ENCODE peak calls at places on chromosomes 6 and 20, in nine cellular contexts. D is activated T-cell treated with anti-CD3 and anti-CD28 coated beads for 1 hour; X is stimulated activated CD8-positive, alpha-beta memory T cell treated with anti-CD3 and anti-CD28 coated beads, Interleukin-2, amount 100 ng/mL, for 1 hour; T is hypothalamus; B is GF-D8; P is H9; V is stimulated activated CD4-positive, alpha-beta T cell treated with anti-CD3 and anti-CD28 coated beads, Interleukin-4, amount 100 ng/mL, for 48 hours; R is heart left ventricle; Q is glomerular endothelial cell. Y is an unnamed sample.

GRCh38 chr6:113182370-113183141 is 674.6 kb upstream of the MARCKS start:
- DNase-seq in D (no peak), X (no peak), T (no peak), B (no peak), P (no peak), V (no peak), R (no peak), Q (peak; percentile 63), Y (no peak)

GRCh38 chr20:35145141-35145564 is 2.0 kb downstream of the EDEM2 start:
- DNase-seq in D (no peak), X (no peak), T (no peak), B (no peak), P (no peak), V (peak; percentile 4), R (no peak), Q (no peak), Y (no peak)

GRCh38 chr6:127737009-127737486 is 160.1 kb downstream of the C6orf58 start:
- DNase-seq in D (peak; percentile 3), X (peak; percentile 4), T (no peak), B (peak; percentile 2), P (no peak), V (no peak), R (no peak), Q (peak; percentile 61), Y (no peak)

GRCh38 chr20:63283397-63284082 is 9.4 kb upstream of the COL20A1 start:
- DNase-seq in D (no peak), X (no peak), T (no peak), B (peak; percentile 71), P (no peak), V (no peak), R (no peak), Q (no peak), Y (no peak)

GRCh38 chr20:50346372-50347347 is 156.0 kb downstream of the CEBPB start:
- DNase-seq in D (no peak), X (no peak), T (no peak), B (peak; percentile 46), P (no peak), V (no peak), R (peak; percentile 89), Q (no peak), Y (no peak)

GRCh38 chr6:104484191-104484590 is 375.5 kb downstream of the HACE1 start:
- DNase-seq in D (no peak), X (no peak), T (no peak), B (no peak), P (no peak), V (no peak), R (no peak), Q (no peak), Y (no peak)

GRCh38 chr20:2746636-2747265 is 53.7 kb downstream of the CPXM1 start:
- DNase-seq in D (no peak), X (no peak), T (no peak), B (no peak), P (no peak), V (no peak), R (no peak), Q (no peak), Y (no peak)

GRCh38 chr6:109076421-109076820 is 18.2 kb downstream of the SESN1 start:
- DNase-seq in D (no peak), X (no peak), T (no peak), B (no peak), P (no peak), V (no peak), R (no peak), Q (no peak), Y (no peak)

GRCh38 chr6:35213824-35214756 is at the start of gene SCUBE3:
- DNase-seq in D (no peak), X (no peak), T (no peak), B (no peak), P (peak; percentile 74), V (peak; percentile 6), R (peak; percentile 61), Q (no peak), Y (no peak)

GRCh38 chr20:43191946-43192847 is 2.5 kb upstream of the PTPRT start:
- DNase-seq in D (no peak), X (no peak), T (no peak), B (no peak), P (peak; percentile 80), V (no peak), R (no peak), Q (no peak), Y (no peak)

GRCh38 chr6:137866200-137866913 is 702 bp upstream of the TNFAIP3 start:
- DNase-seq in D (peak; percentile 45), X (no peak), T (no peak), B (no peak), P (no peak), V (no peak), R (no peak), Q (no peak), Y (peak; percentile 33)

GRCh38 chr6:161395832-161396231 is 122.0 kb upstream of the AGPAT4 start:
- DNase-seq in D (no peak), X (no peak), T (no peak), B (no peak), P (no peak), V (no peak), R (no peak), Q (no peak), Y (no peak)

GRCh38 chr6:144349690-144350132 is 64.6 kb downstream of the UTRN start:
- DNase-seq in D (no peak), X (no peak), T (no peak), B (peak; percentile 85), P (no peak), V (no peak), R (no peak), Q (peak; percentile 97), Y (no peak)

GRCh38 chr20:62318411-62319345 is 15.9 kb downstream of the ADRM1 start:
- DNase-seq in D (no peak), X (no peak), T (no peak), B (no peak), P (no peak), V (no peak), R (no peak), Q (no peak), Y (no peak)

GRCh38 chr6:136401749-136402148 is 112.1 kb upstream of the BCLAF1 start:
- DNase-seq in D (no peak), X (no peak), T (no peak), B (no peak), P (no peak), V (no peak), R (no peak), Q (no peak), Y (no peak)

GRCh38 chr6:108872001-108872974 is 24.1 kb downstream of the ARMC2 start:
- DNase-seq in D (no peak), X (no peak), T (no peak), B (no peak), P (no peak), V (no peak), R (no peak), Q (no peak), Y (no peak)

GRCh38 chr20:31811796-31812728 is 7.1 kb upstream of the MYLK2 start:
- DNase-seq in D (no peak), X (no peak), T (no peak), B (no peak), P (no peak), V (no peak), R (no peak), Q (no peak), Y (no peak)

GRCh38 chr6:76682842-76683241 is 610.4 kb upstream of the IMPG1 start:
- DNase-seq in D (no peak), X (no peak), T (no peak), B (no peak), P (no peak), V (no peak), R (no peak), Q (no peak), Y (no peak)

GRCh38 chr6:149012040-149012545 is 265.3 kb downstream of the UST start:
- DNase-seq in D (no peak), X (no peak), T (no peak), B (no peak), P (no peak), V (no peak), R (no peak), Q (no peak), Y (no peak)

GRCh38 chr6:13624871-13625288 is 9.7 kb downstream of the NOL7 start:
- DNase-seq in D (no peak), X (no peak), T (no peak), B (no peak), P (peak; percentile 62), V (no peak), R (no peak), Q (no peak), Y (no peak)

GRCh38 chr20:5156670-5157448 is 30.1 kb downstream of the CDS2 start:
- DNase-seq in D (no peak), X (no peak), T (no peak), B (no peak), P (no peak), V (no peak), R (no peak), Q (no peak), Y (no peak)

GRCh38 chr6:156395276-156395675 is 381.9 kb upstream of the ARID1B start:
- DNase-seq in D (peak; percentile 20), X (no peak), T (no peak), B (no peak), P (no peak), V (no peak), R (no peak), Q (no peak), Y (no peak)

GRCh38 chr6:26257272-26257671 is 107.7 kb upstream of the BTN3A2 start:
- DNase-seq in D (no peak), X (no peak), T (no peak), B (no peak), P (no peak), V (no peak), R (no peak), Q (no peak), Y (no peak)

GRCh38 chr20:16692442-16692841 is 37.4 kb upstream of the SNRPB2 start:
- DNase-seq in D (no peak), X (no peak), T (no peak), B (no peak), P (no peak), V (no peak), R (no peak), Q (no peak), Y (no peak)

GRCh38 chr6:82570083-82570482 is 206.5 kb downstream of the TPBG start:
- DNase-seq in D (no peak), X (no peak), T (no peak), B (no peak), P (no peak), V (no peak), R (no peak), Q (no peak), Y (no peak)

GRCh38 chr6:90940812-90941481 is 354.1 kb upstream of the MAP3K7 start:
- DNase-seq in D (no peak), X (no peak), T (no peak), B (peak; percentile 15), P (no peak), V (no peak), R (no peak), Q (peak; percentile 20), Y (no peak)

GRCh38 chr6:38233161-38233791 is 406.5 kb downstream of the BTBD9 start:
- DNase-seq in D (no peak), X (no peak), T (no peak), B (no peak), P (no peak), V (no peak), R (no peak), Q (no peak), Y (no peak)

GRCh38 chr6:135251964-135252429 is 70.9 kb downstream of the MYB start:
- DNase-seq in D (no peak), X (no peak), T (no peak), B (no peak), P (no peak), V (no peak), R (no peak), Q (no peak), Y (no peak)

GRCh38 chr20:12207875-12208274 is 290.2 kb downstream of the BTBD3 start:
- DNase-seq in D (no peak), X (no peak), T (no peak), B (no peak), P (peak; percentile 63), V (no peak), R (no peak), Q (peak; percentile 22), Y (no peak)

GRCh38 chr20:10547276-10548114 is 112.4 kb downstream of the SLX4IP start:
- DNase-seq in D (no peak), X (no peak), T (no peak), B (no peak), P (no peak), V (no peak), R (no peak), Q (no peak), Y (no peak)

GRCh38 chr6:16956371-16956770 is 145.5 kb upstream of the STMND1 start:
- DNase-seq in D (no peak), X (no peak), T (no peak), B (no peak), P (no peak), V (no peak), R (no peak), Q (no peak), Y (no peak)